ENCODE peak calls at places on chromosomes 6 and 20, in four cellular contexts. A is naive thymus-derived CD4-positive, alpha-beta T cell; X is RWPE2; B is CD8-positive, alpha-beta T cell. J is an unnamed sample.

GRCh38 chr6:153856929-153857376 is 182.1 kb upstream of the OPRM1 start:
- DNase-seq in B (no peak), X (no peak), A (no peak), J (no peak)

GRCh38 chr20:31710423-31711250 is 12.0 kb downstream of the BCL2L1 start:
- DNase-seq in A (no peak), X (peak; percentile 100), B (no peak), J (no peak)

GRCh38 chr6:119493980-119494379 is 144.4 kb upstream of the MAN1A1 start:
- DNase-seq in A (no peak), B (no peak), X (no peak), J (no peak)

GRCh38 chr6:131982740-131983259 is 31.6 kb upstream of the CCN2 start:
- DNase-seq in A (no peak), B (no peak), X (no peak), J (no peak)

GRCh38 chr20:58697867-58698703 is 5.5 kb downstream of the NPEPL1 start:
- DNase-seq in B (no peak), A (no peak), X (peak; percentile 81), J (no peak)

GRCh38 chr20:43448748-43449535 is 8.8 kb upstream of the SRSF6 start:
- DNase-seq in B (peak; percentile 43), A (no peak), X (peak; percentile 57), J (peak; percentile 37)

GRCh38 chr6:108118791-108119211 is 44.3 kb upstream of the OSTM1 start:
- DNase-seq in A (no peak), B (no peak), X (no peak), J (no peak)

GRCh38 chr6:38443341-38443740 is 196.4 kb downstream of the BTBD9 start:
- DNase-seq in X (no peak), B (no peak), A (no peak), J (no peak)

GRCh38 chr20:62088258-62089127 is 22.8 kb upstream of the TAF4 start:
- DNase-seq in A (no peak), X (no peak), B (peak; percentile 14), J (peak; percentile 63)

GRCh38 chr6:118899948-118900347 is 6.0 kb downstream of the ASF1A start:
- DNase-seq in X (no peak), A (no peak), B (no peak), J (no peak)

GRCh38 chr6:80508885-80509630 is 402.6 kb downstream of the BCKDHB start:
- DNase-seq in B (no peak), X (no peak), A (no peak), J (no peak)

GRCh38 chr6:38671885-38672467 is 31.0 kb downstream of the GLO1 start:
- DNase-seq in X (no peak), B (peak; percentile 26), A (no peak), J (peak; percentile 33)

GRCh38 chr6:133170602-133171001 is 70.6 kb upstream of the EYA4 start:
- DNase-seq in A (no peak), X (no peak), B (no peak), J (no peak)

GRCh38 chr6:147156799-147157382 is 47.3 kb upstream of the STXBP5 start:
- DNase-seq in X (no peak), B (no peak), A (no peak), J (no peak)

GRCh38 chr6:43772571-43773049 is 2.6 kb downstream of the VEGFA start:
- DNase-seq in X (no peak), B (no peak), A (no peak), J (no peak)

GRCh38 chr6:7150381-7151064 is 42.8 kb downstream of the RREB1 start:
- DNase-seq in X (no peak), B (no peak), A (no peak), J (no peak)

GRCh38 chr6:131909408-131910218 is 41.6 kb downstream of the CCN2 start:
- DNase-seq in A (peak; percentile 23), B (peak; percentile 77), X (no peak), J (peak; percentile 68)

GRCh38 chr6:143806282-143807102 is 36.6 kb upstream of the LTV1 start:
- DNase-seq in X (no peak), A (no peak), B (no peak), J (no peak)

GRCh38 chr20:51097334-51098176 is 74.6 kb upstream of the KCNG1 start:
- DNase-seq in A (no peak), B (no peak), X (no peak), J (no peak)

GRCh38 chr6:147117580-147117979 is 86.6 kb upstream of the STXBP5 start:
- DNase-seq in B (no peak), X (no peak), A (no peak), J (no peak)

GRCh38 chr20:11443382-11444119 is 474.1 kb upstream of the BTBD3 start:
- DNase-seq in A (no peak), B (no peak), X (no peak), J (no peak)
- H3K27ac ChIP-seq in A (no peak overlapping the region), B (no peak overlapping the region), X (no peak overlapping the region), J (no peak overlapping the region)

GRCh38 chr20:47311967-47312681 is 44.4 kb downstream of the ZMYND8 start:
- DNase-seq in A (no peak), X (peak; percentile 58), B (no peak), J (no peak)
- H3K27ac ChIP-seq in A (no peak overlapping the region), X (peak overlapping the region; percentile 100), B (no peak overlapping the region), J (no peak overlapping the region)

GRCh38 chr20:2654831-2655230 is 2.4 kb downstream of the NOP56 start:
- DNase-seq in B (no peak), X (no peak), A (no peak), J (no peak)
- H3K27ac ChIP-seq in B (no peak overlapping the region), X (peak overlapping the region; percentile 81), A (no peak overlapping the region), J (peak overlapping the region; percentile 80)

GRCh38 chr6:15960740-15961629 is 167.9 kb upstream of the MYLIP start:
- DNase-seq in A (no peak), X (no peak), B (no peak), J (no peak)
- H3K27ac ChIP-seq in A (no peak overlapping the region), X (peak overlapping the region; percentile 70), B (no peak overlapping the region), J (no peak overlapping the region)

GRCh38 chr6:85452441-85452881 is 2.6 kb downstream of the NT5E start:
- DNase-seq in X (no peak), B (no peak), A (no peak), J (no peak)

GRCh38 chr6:85453490-85453889 is 3.6 kb downstream of the NT5E start:
- DNase-seq in A (no peak), B (peak; percentile 21), X (no peak), J (no peak)

GRCh38 chr6:85450578-85450884 is 648 bp downstream of the NT5E start:
- DNase-seq in A (no peak), X (no peak), B (no peak), J (no peak)

GRCh38 chr6:85451586-85452306 is 1.9 kb downstream of the NT5E start:
- DNase-seq in B (no peak), A (no peak), X (no peak), J (no peak)

DNA sequence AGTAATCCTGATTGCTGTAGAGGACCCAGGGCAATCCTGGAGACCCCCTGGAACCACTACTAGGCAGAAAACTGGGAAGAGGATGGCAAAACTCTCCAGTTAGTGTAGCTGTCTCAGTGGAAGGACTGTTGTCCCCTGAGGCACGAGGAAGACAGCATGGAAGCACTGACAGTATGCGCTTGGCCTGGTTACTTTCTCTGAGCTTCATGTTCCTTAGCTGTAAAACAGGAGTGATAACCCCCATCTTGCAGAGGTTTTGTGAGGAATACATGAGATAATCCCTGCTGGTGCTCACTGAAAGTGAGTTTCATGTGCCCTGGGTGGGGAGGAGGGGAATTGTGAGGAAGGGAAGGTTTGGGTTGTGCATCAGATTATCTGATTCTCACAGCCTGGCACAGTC is 3.2 kb downstream of the NT5E start:
- DNase-seq in A (no peak), B (no peak), X (no peak), J (no peak)
- H3K27ac ChIP-seq in A (no peak overlapping the region), B (peak overlapping the region; percentile 6), X (peak overlapping the region; percentile 99), J (no peak overlapping the region)

J was measured in CD4-positive, alpha-beta memory T cell.